ENCODE peak calls at places on chromosomes 5 and 9, in ten cellular contexts. D is omental fat pad, Z is frontal cortex, Y is right atrium auricular region, R is endothelial cell, F is foreskin fibroblast, G is naive B cell, H is tibial artery, P is GM18507, S is right lobe of liver. X is an unnamed sample.

GRCh38 chr5:137491121-137491520 is 8.0 kb downstream of the SPOCK1 start:
- DNase-seq in Y (no peak), S (no peak), P (no peak), F (no peak), G (no peak), Z (no peak), D (no peak), R (no peak), H (no peak), X (no peak)

GRCh38 chr9:63817622-63818518 is 1467.1 kb downstream of the FOXD4L5 start:
- DNase-seq in F (no peak), R (peak), Z (peak), G (peak), Y (peak), P (peak), H (peak), S (peak), D (no peak), X (peak)

GRCh38 chr9:133250741-133251170 is 24.2 kb downstream of the ABO start:
- DNase-seq in Y (no peak), Z (no peak), D (no peak), F (no peak), S (no peak), G (no peak), R (no peak), P (no peak), H (no peak), X (no peak)

GRCh38 chr9:36980148-36980974 is 53.7 kb downstream of the PAX5 start:
- DNase-seq in G (no peak), Z (no peak), S (no peak), D (no peak), Y (no peak), P (no peak), R (no peak), H (no peak), F (no peak), X (no peak)

GRCh38 chr9:113427629-113428028 is 17.1 kb downstream of the C9orf43 start:
- DNase-seq in G (no peak), R (no peak), S (no peak), F (peak), Z (no peak), P (no peak), Y (no peak), D (no peak), H (no peak), X (no peak)

GRCh38 chr5:62143268-62144229 is 162.5 kb upstream of the KIF2A start:
- DNase-seq in F (peak), P (no peak), Y (no peak), G (no peak), R (no peak), S (no peak), D (no peak), Z (no peak), H (no peak), X (no peak)

GRCh38 chr5:77140350-77140749 is 53.3 kb upstream of the ZBED3 start:
- DNase-seq in D (no peak), G (no peak), H (no peak), P (no peak), F (no peak), R (no peak), Z (no peak), Y (no peak), S (no peak), X (no peak)

GRCh38 chr5:123116757-123117156 is 27.7 kb downstream of the PRDM6 start:
- DNase-seq in R (no peak), F (no peak), Z (no peak), S (no peak), Y (no peak), P (no peak), G (no peak), H (no peak), D (no peak), X (no peak)

GRCh38 chr5:126811515-126812198 is 34.7 kb downstream of the LMNB1 start:
- DNase-seq in D (no peak), Y (no peak), P (no peak), Z (no peak), S (no peak), G (peak), F (peak), H (no peak), R (no peak), X (no peak)

X was measured in esophagus muscularis mucosa.